ENCODE peak calls at places on chromosomes 4 and X, in ten cellular contexts. P is fibroblast of mammary gland; V is stimulated activated CD4-positive, alpha-beta T cell treated with anti-CD3 and anti-CD28 coated beads, Interleukin-2, amount 100 ng/mL, for 48 hours; E is NCI-H1105; D is Peyer's patch; B is head of caudate nucleus; O is HT1080; Q is NB4; L is mesothelial cell of epicardium; S is dorsolateral prefrontal cortex. Y is an unnamed sample.

GRCh38 chrX:114906978-114907510 is 110.4 kb downstream of the IL13RA2 start:
- DNase-seq in L (no peak), E (no peak), O (no peak), V (no peak), Q (no peak), D (no peak), B (no peak), P (no peak), S (no peak), Y (no peak)

GRCh38 chr4:88202443-88202842 is 44.0 kb upstream of the ABCG2 start:
- DNase-seq in B (no peak), O (no peak), E (no peak), P (no peak), L (no peak), Q (no peak), V (no peak), S (no peak), D (no peak), Y (no peak)

GRCh38 chrX:3268804-3269203 is 77.6 kb downstream of the MXRA5 start:
- DNase-seq in D (no peak), O (peak), P (peak), E (no peak), S (no peak), L (no peak), V (no peak), Q (no peak), B (no peak), Y (no peak)

GRCh38 chr4:54234497-54235205 is 5.6 kb downstream of the PDGFRA start:
- DNase-seq in L (no peak), S (no peak), B (no peak), V (no peak), O (peak), E (no peak), D (no peak), Q (no peak), P (no peak), Y (no peak)

GRCh38 chr4:137608085-137608484 is 75.8 kb upstream of the PCDH18 start:
- DNase-seq in D (no peak), V (no peak), E (no peak), P (no peak), B (no peak), Q (no peak), S (no peak), O (no peak), L (no peak), Y (no peak)

GRCh38 chr4:114087596-114088230 is 108.3 kb upstream of the ARSJ start:
- DNase-seq in Q (no peak), P (peak), E (no peak), V (no peak), B (no peak), O (peak), D (no peak), S (no peak), L (no peak), Y (no peak)

GRCh38 chr4:103493450-103494159 is 226.2 kb downstream of the TACR3 start:
- DNase-seq in D (no peak), O (no peak), B (no peak), S (no peak), L (no peak), V (no peak), E (no peak), Q (no peak), P (no peak), Y (no peak)

GRCh38 chr4:137125011-137125410 is 407.3 kb downstream of the PCDH18 start:
- DNase-seq in E (no peak), B (no peak), S (no peak), V (no peak), P (peak), L (no peak), D (no peak), Q (peak), O (peak), Y (no peak)

GRCh38 chr4:175234162-175234561 is 316.0 kb downstream of the ADAM29 start:
- DNase-seq in V (no peak), P (no peak), E (no peak), L (no peak), Q (no peak), S (no peak), D (no peak), B (no peak), O (no peak), Y (no peak)

GRCh38 chr4:155602351-155603140 is 64.1 kb upstream of the GUCY1A1 start:
- DNase-seq in S (no peak), L (no peak), D (no peak), O (no peak), V (no peak), Q (no peak), B (no peak), P (peak), E (no peak), Y (no peak)

GRCh38 chr4:140856692-140857091 is 100.5 kb upstream of the TBC1D9 start:
- DNase-seq in E (no peak), L (no peak), S (no peak), P (peak), D (no peak), Q (no peak), O (peak), V (no peak), B (peak), Y (no peak)

GRCh38 chrX:105909576-105909975 is 87.2 kb downstream of the NRK start:
- DNase-seq in V (no peak), O (no peak), P (no peak), L (no peak), E (no peak), S (no peak), Q (no peak), D (no peak), B (no peak), Y (no peak)

GRCh38 chr4:92362002-92362401 is 58.2 kb downstream of the GRID2 start:
- DNase-seq in E (no peak), S (no peak), O (no peak), V (no peak), P (no peak), D (no peak), Q (no peak), L (no peak), B (no peak), Y (no peak)